ENCODE peak calls at places on chromosomes 13 and 19, in six cellular contexts. W is lower leg skin, D is AG04450, U is mucosa of descending colon, Q is adrenal gland, G is fibroblast of mammary gland. Z is an unnamed sample.

GRCh38 chr19:6925801-6926751 is 38.7 kb downstream of the ADGRE1 start:
- DNase-seq in W (no peak), D (no peak), U (peak), Q (no peak), G (no peak), Z (no peak)

GRCh38 chr13:76992548-76993001 is 694 bp downstream of the CLN5 start:
- DNase-seq in W (peak), D (no peak), U (peak), Q (peak), G (peak), Z (peak)

GRCh38 chr13:46101488-46102289 is 3.1 kb downstream of the CPB2 start:
- DNase-seq in W (no peak), D (no peak), U (no peak), Q (no peak), G (no peak), Z (no peak)

GRCh38 chr13:39663958-39664357 is 8.5 kb downstream of the COG6 start:
- DNase-seq in W (no peak), D (no peak), U (no peak), Q (no peak), G (no peak), Z (no peak)

GRCh38 chr19:31118292-31118925 is 230.8 kb downstream of the TSHZ3 start:
- DNase-seq in W (no peak), D (no peak), U (no peak), Q (no peak), G (no peak), Z (no peak)

GRCh38 chr13:73035660-73036059 is 23.1 kb upstream of the KLF5 start:
- DNase-seq in W (no peak), D (no peak), U (no peak), Q (no peak), G (no peak), Z (no peak)

GRCh38 chr19:43664008-43664407 is 6.0 kb downstream of the PLAUR start:
- DNase-seq in W (no peak), D (no peak), U (peak), Q (no peak), G (no peak), Z (no peak)

GRCh38 chr13:44664308-44664707 is 88.2 kb upstream of the TSC22D1 start:
- DNase-seq in W (no peak), D (no peak), U (no peak), Q (no peak), G (no peak), Z (no peak)

GRCh38 chr19:9309974-9310446 is 372 bp upstream of the ZNF699 start:
- DNase-seq in W (peak), D (no peak), U (peak), Q (peak), G (peak), Z (peak)

GRCh38 chr13:79995334-79995733 is 345.6 kb downstream of the SPRY2 start:
- DNase-seq in W (no peak), D (no peak), U (no peak), Q (no peak), G (peak), Z (no peak)

GRCh38 chr19:38221421-38221820 is 2.6 kb downstream of the DPF1 start:
- DNase-seq in W (no peak), D (no peak), U (no peak), Q (no peak), G (no peak), Z (no peak)

GRCh38 chr19:38223119-38223523 is 901 bp downstream of the DPF1 start:
- DNase-seq in W (no peak), D (no peak), U (no peak), Q (no peak), G (no peak), Z (no peak)

GRCh38 chr19:38223617-38224013 is 407 bp downstream of the DPF1 start:
- DNase-seq in W (no peak), D (no peak), U (no peak), Q (no peak), G (no peak), Z (no peak)

GRCh38 chr19:38221919-38222828 is 1.8 kb downstream of the DPF1 start:
- DNase-seq in W (no peak), D (no peak), U (no peak), Q (no peak), G (no peak), Z (no peak)

DNA sequence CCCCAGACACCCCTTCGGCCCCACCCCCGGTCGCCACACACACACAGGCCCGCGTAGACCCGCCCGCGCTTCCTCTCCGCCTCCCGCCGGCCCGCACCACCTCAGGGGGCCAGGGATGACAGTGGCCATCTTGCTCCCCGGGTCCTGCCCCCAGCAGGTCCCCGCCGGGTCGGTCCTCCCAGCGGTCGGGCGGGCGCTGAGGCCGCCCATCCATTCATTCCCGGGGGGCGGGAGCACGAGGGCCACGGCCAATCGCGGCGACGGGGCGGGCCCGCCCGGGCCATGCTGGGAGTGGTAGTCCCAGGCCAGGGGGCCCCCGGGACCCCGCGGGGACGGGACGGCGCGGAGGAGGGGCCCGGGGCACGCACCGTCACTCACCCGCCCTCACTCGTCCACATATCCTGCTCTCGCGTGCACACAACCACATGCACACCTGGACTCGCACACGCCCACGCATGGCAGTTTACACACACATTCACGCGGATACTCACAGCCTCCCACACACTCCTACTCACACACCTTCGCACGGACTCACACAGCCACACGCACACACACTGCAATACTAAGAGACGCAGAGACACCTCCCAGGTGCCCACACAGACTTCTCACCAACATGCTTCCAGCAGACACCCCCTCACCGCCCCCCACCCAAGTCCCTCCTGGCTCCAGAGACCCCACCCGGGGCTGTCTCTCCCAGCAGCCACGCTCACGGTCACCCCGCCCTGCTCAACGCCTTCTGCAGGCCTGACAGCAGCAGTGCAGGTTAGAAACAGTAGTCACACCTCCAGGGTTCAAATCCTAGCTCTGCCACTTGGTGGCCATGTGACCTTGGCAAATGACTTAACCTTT is at the start of gene DPF1:
- DNase-seq in W (no peak), D (no peak), U (no peak), Q (no peak), G (peak), Z (peak)
- TF ChIP-seq CTCF in W (peak), D (peak), U (no peak), Q (no peak), G (no peak), Z (no peak)

DNA sequence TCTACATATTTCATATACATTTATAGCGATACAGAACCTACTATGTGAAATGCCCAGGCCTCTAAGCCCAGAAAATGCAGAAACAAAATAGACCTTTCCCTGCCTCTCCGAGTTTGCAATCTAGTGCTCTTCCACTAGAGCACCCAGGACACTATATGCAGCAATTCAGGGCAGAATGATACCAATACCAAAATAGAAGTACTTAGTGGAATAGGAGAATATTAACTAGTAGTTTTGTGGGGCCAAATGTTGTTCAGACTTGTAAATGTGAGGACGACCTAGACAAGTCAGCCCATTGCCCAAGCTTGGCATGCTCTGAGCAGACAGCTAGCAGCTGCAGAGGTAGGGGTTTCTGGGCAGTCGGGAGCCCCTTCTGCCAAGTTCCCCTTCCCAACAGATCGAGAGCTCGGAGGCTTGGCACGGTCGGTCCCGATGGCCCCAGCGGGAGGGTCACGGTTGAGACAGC is 35.8 kb upstream of the FLT1 start:
- DNase-seq in W (no peak), D (no peak), U (no peak), Q (no peak), G (peak), Z (no peak)
- H3K4me3 ChIP-seq in W (no peak), D (peak), U (no peak), Q (no peak), G (peak), Z (no peak)

GRCh38 chr19:40716655-40717324 is at the start of the genes COQ8B and ITPKC:
- DNase-seq in W (peak), D (peak), U (peak), Q (peak), G (peak), Z (peak)
- TF ChIP-seq CTCF in W (no peak), D (no peak), U (peak), Q (no peak), G (no peak), Z (no peak)

GRCh38 chr19:23287620-23288019 is 37.4 kb upstream of the ZNF724 start:
- DNase-seq in W (no peak), D (no peak), U (no peak), Q (no peak), G (no peak), Z (no peak)

GRCh38 chr19:23286477-23286876 is 36.3 kb upstream of the ZNF724 start:
- DNase-seq in W (no peak), D (no peak), U (no peak), Q (no peak), G (no peak), Z (no peak)

GRCh38 chr19:23283925-23284324 is 33.7 kb upstream of the ZNF724 start:
- DNase-seq in W (no peak), D (no peak), U (peak), Q (peak), G (peak), Z (peak)

GRCh38 chr19:23281663-23282276 is 31.6 kb upstream of the ZNF724 start:
- DNase-seq in W (no peak), D (no peak), U (no peak), Q (no peak), G (no peak), Z (no peak)

DNA sequence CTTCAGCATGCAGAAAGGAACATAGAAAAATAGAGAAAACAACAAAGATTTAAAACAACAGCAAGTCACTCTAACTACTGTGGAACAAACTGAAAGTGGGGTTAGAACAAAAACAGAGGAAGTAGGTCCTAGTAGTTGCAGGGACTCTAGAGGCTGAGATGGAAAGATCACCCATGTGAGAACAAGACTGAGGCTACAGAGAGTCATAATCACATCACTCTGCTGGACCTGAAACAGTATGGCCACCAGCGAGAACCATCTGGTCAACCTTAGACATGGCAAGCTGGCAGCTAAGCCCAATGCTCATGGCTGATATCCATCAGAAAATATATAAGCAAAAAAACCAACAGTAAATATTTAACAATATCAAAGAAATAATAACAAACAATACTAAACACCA is 35.8 kb upstream of the ZNF724 start:
- DNase-seq in W (no peak), D (no peak), U (no peak), Q (no peak), G (no peak), Z (no peak)
- H3K4me3 ChIP-seq in W (no peak), D (no peak), U (no peak), Q (no peak), G (no peak), Z (no peak)

GRCh38 chr19:42199440-42200115 is 17.9 kb downstream of the DEDD2 start:
- DNase-seq in W (peak), D (no peak), U (peak), Q (peak), G (no peak), Z (peak)
- TF ChIP-seq CTCF in W (no peak), D (no peak), U (no peak), Q (no peak), G (no peak), Z (no peak)

DNA sequence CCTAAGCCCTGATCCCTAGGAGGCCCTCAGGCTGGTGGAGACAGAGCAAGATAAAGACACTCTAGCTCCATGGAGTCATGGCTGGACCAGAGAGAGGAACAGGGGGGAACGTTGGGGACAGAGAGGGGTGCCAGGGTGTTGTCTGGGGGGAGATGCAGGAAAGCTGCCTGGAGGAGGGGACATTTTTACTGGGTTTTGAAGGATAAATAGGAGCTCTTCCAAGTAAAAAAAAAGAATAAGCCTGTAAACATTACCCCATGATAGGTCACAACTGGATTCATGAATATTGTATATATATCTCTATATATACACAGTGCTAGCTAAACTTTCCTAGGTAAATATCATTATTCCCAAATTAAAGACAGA is 714 bp downstream of the HSH2D start:
- DNase-seq in W (no peak), D (no peak), U (no peak), Q (no peak), G (no peak), Z (no peak)
- H3K4me3 ChIP-seq in W (no peak), D (no peak), U (no peak), Q (no peak), G (no peak), Z (no peak)

DNA sequence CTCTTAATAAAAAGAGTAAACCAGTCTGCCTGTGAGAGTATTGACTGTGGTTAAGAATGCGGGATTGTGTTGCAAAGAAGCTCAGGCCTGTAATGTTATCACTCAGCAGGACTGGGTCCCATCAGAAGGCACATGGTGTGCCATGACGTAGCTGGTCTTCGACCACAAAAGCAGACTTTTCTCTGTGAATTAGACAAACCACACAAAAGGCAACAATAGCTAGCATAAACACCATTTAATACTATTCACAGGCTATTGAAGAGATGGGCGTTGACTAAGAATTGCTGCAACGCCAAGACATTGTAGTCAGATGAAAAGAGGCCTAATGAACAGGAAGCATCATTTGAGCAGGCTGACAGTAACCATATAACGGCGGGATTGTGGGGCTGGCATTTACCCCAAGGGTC is 235.6 kb upstream of the SOX21 start:
- DNase-seq in W (no peak), D (no peak), U (no peak), Q (no peak), G (no peak), Z (no peak)
- TF ChIP-seq CTCF in W (no peak), D (no peak), U (no peak), Q (no peak), G (no peak), Z (no peak)

DNA sequence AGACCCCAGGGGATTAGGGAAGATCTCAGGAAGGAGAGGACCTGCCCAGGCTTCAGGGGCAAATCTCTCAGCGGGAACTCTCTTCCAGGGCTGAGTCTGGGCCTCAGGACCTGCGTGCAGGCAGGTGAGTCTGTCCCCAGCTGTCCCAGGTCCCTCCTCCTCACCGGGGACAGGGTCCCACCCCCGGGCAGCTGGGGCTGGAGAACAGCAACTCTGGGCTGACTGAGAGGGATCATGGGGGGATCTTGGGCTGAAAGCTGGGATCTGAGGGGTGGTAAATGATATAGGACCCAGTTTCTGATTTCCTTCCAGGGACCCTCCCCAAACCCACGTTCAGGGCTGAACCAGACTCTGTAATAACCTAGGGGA is 14.3 kb downstream of the LILRA1 start:
- DNase-seq in W (no peak), D (no peak), U (no peak), Q (no peak), G (no peak), Z (no peak)
- H3K4me3 ChIP-seq in W (no peak), D (no peak), U (no peak), Q (no peak), G (no peak), Z (no peak)

GRCh38 chr19:47280183-47280797 is 5.6 kb downstream of the INAFM1 start:
- DNase-seq in W (no peak), D (no peak), U (peak), Q (no peak), G (peak), Z (no peak)
- TF ChIP-seq CTCF in W (no peak), D (peak), U (peak), Q (peak), G (peak), Z (peak)